ENCODE peak calls at places on chromosomes 1 and 21, in six cellular contexts. Y is HCT116, K is suprapubic skin, O is GM23338, G is breast epithelium, Z is spleen. S is an unnamed sample. For H3K4me1, the result is how much of the 10 kb centered on the place peaks cover.

GRCh38 chr1:205594846-205595245 is 37.0 kb downstream of the ELK4 start:
- DNase-seq in Y (no peak), K (peak), O (no peak), G (no peak), Z (no peak), S (no peak)

GRCh38 chr1:47262787-47263413 is 30.9 kb upstream of the TAL1 start:
- DNase-seq in Y (peak), K (no peak), O (peak), G (no peak), Z (no peak), S (no peak)

GRCh38 chr1:29243863-29244185 is 7.5 kb downstream of the PTPRU start:
- DNase-seq in Y (no peak), K (no peak), O (no peak), G (no peak), Z (no peak), S (no peak)

GRCh38 chr1:171210355-171210754 is 25.3 kb downstream of the FMO2 start:
- DNase-seq in Y (no peak), K (no peak), O (no peak), G (no peak), Z (no peak), S (no peak)

GRCh38 chr1:202158810-202159533 is 1.4 kb downstream of the PTPN7 start:
- DNase-seq in Y (no peak), K (no peak), O (peak), G (no peak), Z (no peak), S (no peak)

GRCh38 chr21:33866851-33867250 is 48.8 kb downstream of the ATP5PO start:
- DNase-seq in Y (no peak), K (no peak), O (no peak), G (no peak), Z (peak), S (no peak)

GRCh38 chr1:2545754-2546514 is 10.2 kb upstream of the TNFRSF14 start:
- DNase-seq in Y (peak), K (peak), O (peak), G (peak), Z (peak), S (peak)

GRCh38 chr1:37474697-37475379 is 458 bp downstream of the ZC3H12A start:
- DNase-seq in Y (no peak), K (peak), O (peak), G (peak), Z (peak), S (no peak)

GRCh38 chr1:147236959-147237791 is 5.3 kb upstream of the CHD1L start:
- DNase-seq in Y (no peak), K (no peak), O (no peak), G (peak), Z (no peak), S (peak)

GRCh38 chr1:31576201-31576669 is at the start of gene TINAGL1:
- DNase-seq in Y (peak), K (no peak), O (peak), G (peak), Z (no peak), S (peak)

GRCh38 chr1:178581351-178581951 is 68.5 kb downstream of the TEX35 start:
- DNase-seq in Y (no peak), K (no peak), O (peak), G (no peak), Z (peak), S (no peak)

GRCh38 chr1:185244015-185244747 is 72.9 kb downstream of the IVNS1ABP start:
- DNase-seq in Y (no peak), K (no peak), O (no peak), G (no peak), Z (no peak), S (no peak)

GRCh38 chr1:20477355-20478071 is 8.5 kb downstream of the CAMK2N1 start:
- DNase-seq in Y (no peak), K (no peak), O (no peak), G (no peak), Z (no peak), S (no peak)

GRCh38 chr1:113101588-113101987 is 28.6 kb downstream of the LRIG2 start:
- DNase-seq in Y (no peak), K (no peak), O (no peak), G (no peak), Z (no peak), S (no peak)

DNA sequence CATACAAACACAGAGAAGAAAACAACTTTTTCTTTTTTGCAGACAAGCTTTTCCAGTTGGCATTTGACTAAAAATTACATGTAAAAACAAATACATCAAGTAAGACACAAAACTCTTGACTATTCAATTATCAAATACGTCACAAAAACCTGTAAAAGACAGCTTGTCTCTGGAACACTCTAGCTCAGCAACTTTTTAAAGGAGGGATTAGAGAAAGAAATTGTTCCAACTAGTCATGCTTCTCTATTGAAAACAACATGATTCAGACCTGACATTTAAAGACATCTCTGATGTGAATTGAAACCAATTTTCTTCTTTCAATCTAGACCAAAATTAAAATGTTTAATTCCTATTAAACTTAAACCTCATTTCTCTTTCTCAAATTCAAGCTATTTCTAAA is 30.3 kb downstream of the SMYD3 start:
- DNase-seq in Y (no peak), K (no peak), O (no peak), G (no peak), Z (no peak), S (no peak)
- H3K4me1 ChIP-seq in Y (under half), K (under half), O (under half), G (under half), Z (under half), S (under half)

GRCh38 chr1:156346636-156347035 is 8.3 kb downstream of the TSACC start:
- DNase-seq in Y (no peak), K (no peak), O (peak), G (no peak), Z (no peak), S (no peak)
- TF ChIP-seq POLR2AphosphoS5 in Y (no peak), K (no peak), O (no peak), G (no peak), Z (no peak), S (no peak)

GRCh38 chr21:26131554-26131953 is 39.0 kb downstream of the APP start:
- DNase-seq in Y (no peak), K (no peak), O (no peak), G (no peak), Z (no peak), S (no peak)
- H3K4me1 ChIP-seq in Y (under half), K (under half), O (half or more), G (under half), Z (under half), S (under half)

DNA sequence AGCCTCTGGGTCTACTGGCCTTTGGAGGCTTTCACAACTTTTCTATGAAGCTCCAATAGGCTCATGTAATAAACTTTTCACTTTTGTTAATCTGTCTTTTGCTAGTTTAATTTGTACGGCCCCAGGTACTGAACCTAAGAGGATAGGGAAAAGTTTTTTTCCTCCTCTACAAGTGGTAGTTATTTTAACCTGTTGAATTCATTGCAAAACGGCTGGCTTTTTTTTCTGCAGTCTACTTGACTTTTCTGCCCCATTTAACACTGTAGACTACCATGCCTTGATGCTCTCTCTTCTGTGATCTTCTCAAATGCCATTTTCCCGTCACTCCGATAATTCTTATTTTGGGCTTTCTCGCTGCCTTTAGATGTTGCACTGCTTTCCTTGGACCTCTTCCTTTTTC is 43.6 kb upstream of the DR1 start:
- DNase-seq in Y (no peak), K (no peak), O (no peak), G (no peak), Z (no peak), S (no peak)
- TF ChIP-seq POLR2AphosphoS5 in Y (no peak), K (no peak), O (no peak), G (no peak), Z (no peak), S (no peak)

DNA sequence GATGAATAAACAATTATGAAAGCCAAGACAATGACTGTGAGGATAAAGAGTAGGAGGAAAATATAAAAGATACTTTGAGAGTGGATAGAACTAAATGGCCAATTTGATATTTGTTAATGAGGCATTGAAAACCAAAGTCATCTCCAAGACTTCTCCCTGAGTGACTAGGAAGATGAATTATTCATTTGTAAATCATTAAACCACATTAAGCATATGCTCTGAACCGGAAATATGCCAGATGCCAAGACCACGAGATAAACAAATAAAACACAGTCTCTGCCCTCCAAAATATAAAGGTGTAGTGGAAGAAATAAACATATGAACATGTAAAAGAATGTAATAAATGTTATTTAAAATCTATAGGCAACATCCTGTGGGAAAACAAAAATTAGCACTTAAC is 78.8 kb downstream of the MRPL39 start:
- DNase-seq in Y (no peak), K (no peak), O (no peak), G (no peak), Z (no peak), S (no peak)
- H3K4me1 ChIP-seq in Y (under half), K (under half), O (under half), G (under half), Z (under half), S (under half)